ENCODE peak calls at places on chromosome 3, in four cellular contexts. B is HCT116, L is HepG2, W is K562. Q is an unnamed sample. For H3K27me3, the result is how much of the 10 kb centered on the place peaks cover.

GRCh38 chr3:189739396-189739795 is 108.2 kb downstream of the TP63 start:
- DNase-seq in B (no peak), L (no peak), W (no peak), Q (no peak)

GRCh38 chr3:129576514-129577345 is 29.7 kb downstream of the PLXND1 start:
- DNase-seq in B (no peak), L (peak), W (no peak), Q (no peak)

GRCh38 chr3:174046311-174046710 is 648.8 kb downstream of the NLGN1 start:
- DNase-seq in B (no peak), L (no peak), W (no peak), Q (no peak)

GRCh38 chr3:16380421-16380820 is 115.4 kb downstream of the OXNAD1 start:
- DNase-seq in B (no peak), L (no peak), W (no peak), Q (no peak)

GRCh38 chr3:181252626-181253025 is 263.1 kb upstream of the DNAJC19 start:
- DNase-seq in B (no peak), L (no peak), W (no peak), Q (no peak)

GRCh38 chr3:161016417-161017313 is 88.5 kb downstream of the B3GALNT1 start:
- DNase-seq in B (no peak), L (no peak), W (no peak), Q (no peak)

GRCh38 chr3:13301295-13301987 is 118.7 kb downstream of the NUP210 start:
- DNase-seq in B (peak), L (peak), W (peak), Q (no peak)

GRCh38 chr3:150951923-150952322 is 20.6 kb downstream of the CLRN1 start:
- DNase-seq in B (no peak), L (no peak), W (peak), Q (no peak)

GRCh38 chr3:168157301-168157700 is 61.6 kb upstream of the GOLIM4 start:
- DNase-seq in B (no peak), L (no peak), W (peak), Q (no peak)

GRCh38 chr3:134643150-134643675 is 7.6 kb downstream of the KY start:
- DNase-seq in B (no peak), L (no peak), W (no peak), Q (no peak)

GRCh38 chr3:180414157-180414556 is 187.8 kb upstream of the TTC14 start:
- DNase-seq in B (no peak), L (no peak), W (no peak), Q (no peak)

GRCh38 chr3:150022406-150023238 is 51.9 kb upstream of the PFN2 start:
- DNase-seq in B (no peak), L (no peak), W (no peak), Q (no peak)

GRCh38 chr3:127132876-127133275 is 60.1 kb upstream of the PRR23E start:
- DNase-seq in B (no peak), L (no peak), W (no peak), Q (no peak)

GRCh38 chr3:54681706-54682105 is 246.2 kb downstream of the LRTM1 start:
- DNase-seq in B (no peak), L (no peak), W (no peak), Q (no peak)

GRCh38 chr3:54533856-54534255 is 394.0 kb downstream of the LRTM1 start:
- DNase-seq in B (no peak), L (peak), W (no peak), Q (no peak)

GRCh38 chr3:166114448-166114847 is 277.2 kb upstream of the BCHE start:
- DNase-seq in B (no peak), L (no peak), W (no peak), Q (no peak)

GRCh38 chr3:105752791-105753415 is 115.9 kb downstream of the CBLB start:
- DNase-seq in B (no peak), L (no peak), W (no peak), Q (no peak)

GRCh38 chr3:195746346-195746745 is 25.6 kb downstream of the MUC20 start:
- DNase-seq in B (no peak), L (no peak), W (no peak), Q (no peak)

GRCh38 chr3:101170047-101170771 is 150.2 kb downstream of the IMPG2 start:
- DNase-seq in B (no peak), L (no peak), W (no peak), Q (no peak)

GRCh38 chr3:133563186-133563591 is 10.3 kb upstream of the CDV3 start:
- DNase-seq in B (no peak), L (no peak), W (no peak), Q (no peak)

GRCh38 chr3:16512435-16513140 is 911 bp downstream of the RFTN1 start:
- DNase-seq in B (no peak), L (no peak), W (no peak), Q (no peak)

GRCh38 chr3:128618398-128618726 is 32.3 kb downstream of the RPN1 start:
- DNase-seq in B (no peak), L (no peak), W (no peak), Q (no peak)

GRCh38 chr3:27723803-27724458 is 1.8 kb upstream of the EOMES start:
- DNase-seq in B (no peak), L (no peak), W (no peak), Q (no peak)

GRCh38 chr3:23666818-23667217 is 138.9 kb upstream of the UBE2E1 start:
- DNase-seq in B (no peak), L (no peak), W (no peak), Q (peak)

GRCh38 chr3:114498779-114499370 is 205.0 kb downstream of the TIGIT start:
- DNase-seq in B (peak), L (peak), W (peak), Q (no peak)

GRCh38 chr3:153137626-153138025 is 24.4 kb upstream of the RAP2B start:
- DNase-seq in B (no peak), L (no peak), W (no peak), Q (no peak)

GRCh38 chr3:98763076-98763475 is at the start of gene ST3GAL6:
- DNase-seq in B (no peak), L (no peak), W (no peak), Q (no peak)

GRCh38 chr3:148697311-148698189 is at the start of gene AGTR1:
- DNase-seq in B (no peak), L (no peak), W (no peak), Q (no peak)

GRCh38 chr3:45861043-45861846 is 19.3 kb upstream of the LZTFL1 start:
- DNase-seq in B (no peak), L (peak), W (no peak), Q (no peak)
- TF ChIP-seq POLR2AphosphoS5 in B (no peak), L (no peak), W (no peak), Q (no peak)

GRCh38 chr3:64676831-64677230 is 11.0 kb downstream of the ADAMTS9 start:
- DNase-seq in B (no peak), L (no peak), W (no peak), Q (no peak)
- H3K27me3 ChIP-seq in B (under half), L (under half), W (under half), Q (under half)

DNA sequence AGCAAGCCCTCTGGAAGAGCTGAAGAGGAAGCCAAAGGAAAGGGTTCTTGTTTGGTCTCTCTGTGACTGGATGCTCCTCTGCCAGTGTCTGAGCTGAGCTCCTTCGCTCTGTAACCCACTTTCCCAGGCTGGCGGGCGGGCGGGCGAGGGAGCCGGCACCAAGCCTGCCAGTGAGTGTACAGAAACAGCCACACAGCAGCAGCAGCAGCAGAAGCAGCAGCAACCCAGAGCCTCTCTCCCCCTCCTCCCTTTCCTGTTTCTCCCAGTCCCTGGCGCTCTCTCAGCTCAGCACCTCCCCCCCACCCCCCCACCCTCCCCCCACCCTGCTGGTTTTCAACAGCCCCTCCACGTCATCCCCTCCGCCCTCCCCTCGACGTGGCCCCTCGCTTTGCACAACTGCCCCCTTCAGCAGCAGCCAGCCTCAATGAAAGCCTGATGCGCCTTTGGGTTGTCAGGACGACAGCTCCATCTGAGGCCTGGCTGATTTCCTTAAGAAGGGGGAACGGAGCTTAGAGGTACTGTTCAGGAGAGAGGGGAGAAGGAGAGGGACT is at the start of gene LSAMP:
- DNase-seq in B (no peak), L (no peak), W (no peak), Q (no peak)
- TF ChIP-seq TCF7L2 in B (no peak), L (no peak), W (no peak), Q (no peak)

DNA sequence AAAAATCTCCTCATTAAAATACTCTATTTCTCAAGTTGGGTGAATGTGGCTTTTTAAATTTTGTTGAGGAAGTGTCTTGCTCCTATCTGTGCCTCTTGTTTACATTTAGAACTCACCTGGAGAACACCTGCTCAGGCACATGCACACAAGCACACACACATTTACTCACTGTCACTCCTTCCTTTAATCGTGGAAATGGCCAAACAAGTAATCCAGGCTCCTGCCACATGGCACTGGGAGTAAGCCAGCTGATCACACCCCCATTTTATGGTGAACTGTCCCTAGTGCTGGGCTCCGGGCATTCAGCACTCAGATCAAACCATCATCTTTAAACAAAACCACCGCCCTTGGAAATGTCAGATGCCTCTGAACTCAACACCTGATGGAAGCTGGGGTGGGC is 204.7 kb upstream of the BHLHE40 start:
- DNase-seq in B (no peak), L (no peak), W (no peak), Q (no peak)
- TF ChIP-seq POLR2AphosphoS5 in B (no peak), L (no peak), W (no peak), Q (no peak)

GRCh38 chr3:194314669-194315068 is 36.5 kb downstream of the CPN2 start:
- DNase-seq in B (no peak), L (no peak), W (no peak), Q (no peak)
- H3K27me3 ChIP-seq in B (under half), L (under half), W (under half), Q (under half)

DNA sequence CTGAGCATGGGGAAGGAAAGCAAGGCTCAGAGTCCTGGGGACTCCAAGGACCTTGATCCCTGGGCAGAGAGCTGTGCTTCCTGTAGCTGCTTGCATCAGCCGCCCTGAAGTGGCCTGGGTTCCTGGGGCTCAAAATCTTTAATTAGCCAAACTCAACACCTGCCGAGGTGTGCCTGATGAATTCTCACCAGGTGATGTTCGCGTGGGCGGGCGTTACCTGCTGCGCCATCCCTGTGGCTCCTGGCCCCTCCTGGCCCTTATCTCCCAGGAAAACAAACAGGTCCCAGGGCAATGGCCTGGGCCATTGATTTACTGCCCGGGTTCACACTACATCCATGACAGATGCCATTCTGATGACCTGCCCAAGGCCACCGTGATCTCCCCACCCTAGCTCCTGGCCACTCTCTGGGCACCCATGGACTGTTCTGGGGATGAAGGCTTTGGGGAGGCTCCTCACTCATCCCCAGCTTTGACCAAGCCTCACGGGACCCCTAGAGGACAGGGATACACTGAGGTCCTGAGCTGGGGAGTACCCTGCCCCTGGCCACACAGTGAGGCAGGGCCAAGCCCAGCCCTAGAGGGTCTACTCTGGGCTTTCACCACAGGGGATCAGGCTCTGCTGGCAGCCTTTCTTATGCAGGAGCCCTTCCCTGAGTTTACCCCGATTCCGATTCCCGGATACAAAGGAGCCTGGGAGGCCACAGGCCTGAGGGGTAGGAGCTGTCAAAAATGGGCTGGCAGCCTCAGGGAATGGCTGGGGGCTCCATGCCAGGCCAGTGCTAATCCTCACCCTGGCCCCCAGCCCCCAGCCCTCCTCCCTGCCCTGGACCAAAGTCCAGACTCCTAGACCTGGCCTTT is 5.7 kb downstream of the SLC38A3 start:
- DNase-seq in B (no peak), L (peak), W (no peak), Q (no peak)
- TF ChIP-seq TCF7L2 in B (no peak), L (no peak), W (no peak), Q (no peak)

GRCh38 chr3:187743195-187744141 is 1.8 kb downstream of the BCL6 start:
- DNase-seq in B (no peak), L (no peak), W (peak), Q (no peak)

GRCh38 chr3:187746479-187747335 is 1.4 kb upstream of the BCL6 start:
- DNase-seq in B (no peak), L (no peak), W (peak), Q (no peak)

GRCh38 chr3:187746059-187746453 is 788 bp upstream of the BCL6 start:
- DNase-seq in B (no peak), L (no peak), W (no peak), Q (no peak)

GRCh38 chr3:187744169-187745151 is 808 bp downstream of the BCL6 start:
- DNase-seq in B (no peak), L (no peak), W (peak), Q (no peak)

DNA sequence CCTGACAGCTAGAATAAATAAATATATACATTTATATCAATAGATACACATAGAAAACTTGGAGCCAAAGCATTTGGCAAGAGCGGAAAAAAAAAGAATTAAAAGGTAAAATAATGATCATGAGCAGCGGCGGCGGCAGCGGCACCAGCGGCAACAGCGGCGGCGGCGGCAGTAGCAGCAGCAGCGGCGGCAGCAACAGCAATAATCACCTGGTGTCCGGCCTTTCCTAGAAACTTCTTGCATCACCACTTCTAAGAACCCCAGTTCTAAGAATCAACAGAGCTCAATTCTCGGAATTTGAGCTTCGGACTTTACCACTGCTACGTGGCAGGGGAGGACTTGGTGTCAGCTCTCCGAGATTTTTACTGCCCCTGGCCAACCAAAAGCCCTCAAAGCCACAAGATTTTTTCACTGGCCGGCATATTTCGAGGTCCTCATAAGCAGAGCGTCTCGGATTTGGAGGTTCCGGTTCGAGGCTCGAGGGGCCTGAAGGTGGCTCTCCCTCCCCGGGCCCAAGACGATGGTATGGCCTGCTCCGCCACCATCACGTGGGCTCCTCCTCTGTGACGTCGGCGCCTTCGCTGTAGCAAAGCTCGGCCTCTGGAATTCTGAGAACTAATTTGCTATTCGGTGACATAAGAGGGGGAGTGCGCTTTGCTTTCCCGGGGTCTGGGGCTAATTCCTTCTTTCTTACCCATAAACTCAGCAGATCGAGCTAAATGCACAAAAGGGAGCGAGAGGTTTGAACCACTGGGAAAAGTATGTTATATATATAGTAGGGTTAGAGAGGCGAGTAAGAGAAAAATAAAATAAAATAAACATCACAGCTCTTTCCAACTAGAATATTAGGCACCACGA is at the start of gene BCL6:
- DNase-seq in B (peak), L (peak), W (peak), Q (peak)
- TF ChIP-seq POLR2AphosphoS5 in B (peak), L (peak), W (peak), Q (peak)